ENCODE peak calls at places on chromosomes 13 and 19, in ten cellular contexts. One of them, this sample, is unnamed.

GRCh38 chr19:41956621-41957020 is 2.5 kb downstream of the RABAC1 start:
- DNase-seq in HCT116: no peak
- DNase-seq in fibroblast of lung: no peak
- DNase-seq in upper lobe of left lung: peak; percentile 65
- DNase-seq in colonic mucosa: peak; percentile 57
- DNase-seq in thoracic aorta: no peak
- DNase-seq in uterus: no peak
- DNase-seq in endothelial cell of umbilical vein: no peak
- DNase-seq in PC-3: no peak
- DNase-seq in AG04450: no peak
- DNase-seq in this sample: no peak

GRCh38 chr19:31312004-31312403 is 37.2 kb downstream of the TSHZ3 start:
- DNase-seq in fibroblast of lung: peak; percentile 68
- DNase-seq in PC-3: peak; percentile 10
- DNase-seq in uterus: peak; percentile 55
- DNase-seq in endothelial cell of umbilical vein: no peak
- DNase-seq in HCT116: no peak
- DNase-seq in upper lobe of left lung: no peak
- DNase-seq in thoracic aorta: no peak
- DNase-seq in colonic mucosa: no peak
- DNase-seq in AG04450: peak; percentile 18
- DNase-seq in this sample: no peak

GRCh38 chr13:100235311-100235901 is 146.5 kb downstream of the PCCA start:
- DNase-seq in fibroblast of lung: peak; percentile 72
- DNase-seq in HCT116: peak; percentile 45
- DNase-seq in colonic mucosa: peak; percentile 55
- DNase-seq in endothelial cell of umbilical vein: peak; percentile 67
- DNase-seq in uterus: no peak
- DNase-seq in AG04450: no peak
- DNase-seq in PC-3: peak; percentile 63
- DNase-seq in thoracic aorta: no peak
- DNase-seq in upper lobe of left lung: no peak
- DNase-seq in this sample: no peak

GRCh38 chr13:27182844-27183497 is 11.4 kb upstream of the USP12 start:
- DNase-seq in AG04450: no peak
- DNase-seq in upper lobe of left lung: no peak
- DNase-seq in HCT116: peak; percentile 78
- DNase-seq in fibroblast of lung: peak; percentile 81
- DNase-seq in PC-3: peak; percentile 94
- DNase-seq in colonic mucosa: peak; percentile 19
- DNase-seq in uterus: no peak
- DNase-seq in thoracic aorta: peak; percentile 66
- DNase-seq in endothelial cell of umbilical vein: peak; percentile 89
- DNase-seq in this sample: peak; percentile 46

GRCh38 chr19:20247016-20247683 is 80.1 kb downstream of the ZNF486 start:
- DNase-seq in fibroblast of lung: peak; percentile 17
- DNase-seq in colonic mucosa: no peak
- DNase-seq in uterus: peak; percentile 48
- DNase-seq in AG04450: no peak
- DNase-seq in thoracic aorta: no peak
- DNase-seq in PC-3: peak; percentile 5
- DNase-seq in HCT116: no peak
- DNase-seq in upper lobe of left lung: no peak
- DNase-seq in endothelial cell of umbilical vein: no peak
- DNase-seq in this sample: no peak

GRCh38 chr13:46317120-46317519 is 69.9 kb downstream of the RUBCNL start:
- DNase-seq in HCT116: no peak
- DNase-seq in AG04450: no peak
- DNase-seq in colonic mucosa: no peak
- DNase-seq in upper lobe of left lung: no peak
- DNase-seq in fibroblast of lung: peak; percentile 64
- DNase-seq in endothelial cell of umbilical vein: no peak
- DNase-seq in thoracic aorta: no peak
- DNase-seq in PC-3: no peak
- DNase-seq in uterus: no peak
- DNase-seq in this sample: no peak

GRCh38 chr13:35598790-35599369 is 122.4 kb upstream of the MAB21L1 start:
- DNase-seq in PC-3: no peak
- DNase-seq in endothelial cell of umbilical vein: peak; percentile 32
- DNase-seq in AG04450: no peak
- DNase-seq in colonic mucosa: no peak
- DNase-seq in upper lobe of left lung: no peak
- DNase-seq in fibroblast of lung: no peak
- DNase-seq in HCT116: no peak
- DNase-seq in uterus: no peak
- DNase-seq in thoracic aorta: no peak
- DNase-seq in this sample: no peak

GRCh38 chr13:99322297-99323103 is 15.3 kb upstream of the GPR183 start:
- DNase-seq in thoracic aorta: no peak
- DNase-seq in colonic mucosa: no peak
- DNase-seq in endothelial cell of umbilical vein: peak; percentile 24
- DNase-seq in fibroblast of lung: peak; percentile 79
- DNase-seq in PC-3: peak; percentile 59
- DNase-seq in HCT116: no peak
- DNase-seq in uterus: no peak
- DNase-seq in AG04450: no peak
- DNase-seq in upper lobe of left lung: no peak
- DNase-seq in this sample: no peak

GRCh38 chr19:48997972-48998371 is 4.3 kb downstream of the RUVBL2 start:
- DNase-seq in endothelial cell of umbilical vein: peak; percentile 47
- DNase-seq in fibroblast of lung: peak; percentile 43
- DNase-seq in upper lobe of left lung: no peak
- DNase-seq in HCT116: peak; percentile 62
- DNase-seq in uterus: no peak
- DNase-seq in colonic mucosa: peak; percentile 76
- DNase-seq in thoracic aorta: no peak
- DNase-seq in AG04450: no peak
- DNase-seq in PC-3: peak; percentile 63
- DNase-seq in this sample: no peak
- TF ChIP-seq CTCF in endothelial cell of umbilical vein: peak; percentile 69
- TF ChIP-seq CTCF in fibroblast of lung: peak; percentile 60
- TF ChIP-seq CTCF in upper lobe of left lung: no peak
- TF ChIP-seq CTCF in HCT116: peak; percentile 67
- TF ChIP-seq CTCF in uterus: no peak
- TF ChIP-seq CTCF in colonic mucosa: peak; percentile 41
- TF ChIP-seq CTCF in thoracic aorta: no peak
- TF ChIP-seq CTCF in AG04450: peak; percentile 55
- TF ChIP-seq CTCF in PC-3: peak; percentile 71
- TF ChIP-seq CTCF in this sample: no peak

DNA sequence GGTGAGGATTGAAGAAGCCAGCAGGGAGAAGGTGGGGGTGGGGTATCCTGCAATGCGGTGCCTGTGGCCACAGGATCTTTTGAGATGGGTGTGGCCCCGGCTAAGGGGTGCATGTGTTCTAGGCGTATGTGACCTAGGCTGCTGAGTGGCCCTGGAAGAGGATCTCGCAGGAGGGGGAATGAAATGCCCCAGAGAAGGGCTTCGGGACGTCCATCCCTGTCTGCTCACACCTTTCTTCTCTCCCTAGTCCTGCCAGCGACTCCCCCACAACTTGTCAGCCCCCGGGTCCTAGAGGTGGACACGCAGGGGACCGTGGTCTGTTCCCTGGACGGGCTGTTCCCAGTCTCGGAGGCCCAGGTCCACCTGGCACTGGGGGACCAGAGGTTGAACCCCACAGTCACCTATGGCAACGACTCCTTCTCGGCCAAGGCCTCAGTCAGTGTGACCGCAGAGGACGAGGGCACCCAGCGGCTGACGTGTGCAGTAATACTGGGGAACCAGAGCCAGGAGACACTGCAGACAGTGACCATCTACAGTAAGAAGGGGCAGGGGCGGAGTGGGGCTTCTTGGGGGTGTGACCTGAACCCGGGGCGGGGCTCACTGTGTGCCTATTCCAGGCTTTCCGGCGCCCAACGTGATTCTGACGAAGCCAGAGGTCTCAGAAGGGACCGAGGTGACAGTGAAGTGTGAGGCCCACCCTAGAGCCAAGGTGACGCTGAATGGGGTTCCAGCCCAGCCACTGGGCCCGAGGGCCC is 2.8 kb upstream of the ICAM4 start:
- DNase-seq in fibroblast of lung: no peak
- DNase-seq in upper lobe of left lung: peak; percentile 59
- DNase-seq in thoracic aorta: no peak
- DNase-seq in endothelial cell of umbilical vein: no peak
- DNase-seq in HCT116: no peak
- DNase-seq in PC-3: no peak
- DNase-seq in colonic mucosa: no peak
- DNase-seq in uterus: no peak
- DNase-seq in AG04450: no peak
- DNase-seq in this sample: no peak
- H3K4me3 ChIP-seq in fibroblast of lung: no peak overlapping the region
- H3K4me3 ChIP-seq in upper lobe of left lung: no peak overlapping the region
- H3K4me3 ChIP-seq in thoracic aorta: no peak overlapping the region
- H3K4me3 ChIP-seq in endothelial cell of umbilical vein: no peak overlapping the region
- H3K4me3 ChIP-seq in HCT116: peak overlapping the region; percentile 3
- H3K4me3 ChIP-seq in PC-3: no peak overlapping the region
- H3K4me3 ChIP-seq in colonic mucosa: no peak overlapping the region
- H3K4me3 ChIP-seq in uterus: no peak overlapping the region
- H3K4me3 ChIP-seq in AG04450: no peak overlapping the region
- H3K4me3 ChIP-seq in this sample: no peak overlapping the region

GRCh38 chr19:12737666-12738351 is 512 bp downstream of the GET3 start:
- DNase-seq in endothelial cell of umbilical vein: no peak
- DNase-seq in AG04450: no peak
- DNase-seq in PC-3: no peak
- DNase-seq in colonic mucosa: no peak
- DNase-seq in thoracic aorta: no peak
- DNase-seq in upper lobe of left lung: no peak
- DNase-seq in HCT116: no peak
- DNase-seq in fibroblast of lung: no peak
- DNase-seq in uterus: no peak
- DNase-seq in this sample: no peak

GRCh38 chr19:12733369-12733896 is 1.1 kb downstream of the TRIR start:
- DNase-seq in fibroblast of lung: peak; percentile 45
- DNase-seq in thoracic aorta: no peak
- DNase-seq in endothelial cell of umbilical vein: peak; percentile 29
- DNase-seq in uterus: no peak
- DNase-seq in upper lobe of left lung: no peak
- DNase-seq in colonic mucosa: peak; percentile 28
- DNase-seq in PC-3: peak; percentile 53
- DNase-seq in AG04450: no peak
- DNase-seq in HCT116: no peak
- DNase-seq in this sample: no peak

GRCh38 chr19:12733907-12734214 is 623 bp downstream of the TRIR start:
- DNase-seq in upper lobe of left lung: no peak
- DNase-seq in endothelial cell of umbilical vein: no peak
- DNase-seq in PC-3: no peak
- DNase-seq in HCT116: no peak
- DNase-seq in uterus: no peak
- DNase-seq in AG04450: no peak
- DNase-seq in thoracic aorta: no peak
- DNase-seq in colonic mucosa: no peak
- DNase-seq in fibroblast of lung: no peak
- DNase-seq in this sample: no peak

GRCh38 chr19:12731337-12731736 is 3.1 kb downstream of the TRIR start:
- DNase-seq in upper lobe of left lung: peak; percentile 80
- DNase-seq in HCT116: no peak
- DNase-seq in uterus: no peak
- DNase-seq in endothelial cell of umbilical vein: no peak
- DNase-seq in fibroblast of lung: no peak
- DNase-seq in PC-3: no peak
- DNase-seq in colonic mucosa: no peak
- DNase-seq in AG04450: no peak
- DNase-seq in thoracic aorta: no peak
- DNase-seq in this sample: no peak

DNA sequence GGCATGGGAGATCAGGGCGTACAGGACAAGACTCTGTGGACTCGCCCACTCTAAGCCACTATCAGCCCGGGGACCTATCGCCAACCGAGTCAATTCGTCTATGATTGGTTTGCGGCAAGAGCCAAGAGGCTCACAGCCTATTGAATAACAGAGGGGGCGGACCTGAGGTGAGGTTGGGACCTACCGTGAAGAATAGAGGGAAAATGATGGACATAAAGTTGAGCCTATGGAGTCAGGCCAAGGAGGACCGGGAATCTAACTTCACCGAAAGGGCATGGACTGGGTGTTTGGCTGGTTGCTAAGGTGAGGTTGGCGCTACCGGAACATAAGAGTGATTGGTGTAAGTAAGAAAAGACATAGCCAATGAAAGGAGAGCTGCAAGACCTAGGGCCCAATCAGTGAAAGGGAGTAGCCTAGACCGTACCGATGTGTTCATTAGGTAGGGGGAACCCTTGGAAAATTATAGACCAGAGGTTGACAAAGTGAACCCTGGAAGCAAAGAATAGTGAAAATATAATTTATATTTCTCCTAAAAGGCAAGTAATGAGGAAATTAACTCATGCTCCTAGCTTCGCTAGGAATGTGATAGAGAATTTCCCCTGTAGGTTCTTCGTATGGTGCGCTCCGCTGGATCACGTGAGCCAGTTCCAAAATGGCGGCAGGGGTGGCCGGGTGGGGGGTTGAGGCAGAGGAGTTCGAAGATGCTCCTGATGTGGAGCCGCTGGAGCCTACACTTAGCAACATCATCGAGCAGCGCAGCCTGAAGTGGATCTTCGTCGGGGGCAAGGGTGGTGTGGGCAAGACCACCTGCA is at the start of gene GET3:
- DNase-seq in PC-3: peak; percentile 100
- DNase-seq in colonic mucosa: peak; percentile 95
- DNase-seq in HCT116: peak; percentile 100
- DNase-seq in endothelial cell of umbilical vein: peak; percentile 100
- DNase-seq in AG04450: peak; percentile 100
- DNase-seq in thoracic aorta: peak; percentile 95
- DNase-seq in fibroblast of lung: peak; percentile 100
- DNase-seq in upper lobe of left lung: peak; percentile 81
- DNase-seq in uterus: peak; percentile 85
- DNase-seq in this sample: peak; percentile 98
- H3K27ac ChIP-seq in PC-3: peak within 1 kb of the TSS; percentile 84
- H3K27ac ChIP-seq in colonic mucosa: peak within 1 kb of the TSS; percentile 75
- H3K27ac ChIP-seq in HCT116: peak within 1 kb of the TSS; percentile 78
- H3K27ac ChIP-seq in endothelial cell of umbilical vein: peak within 1 kb of the TSS; percentile 87
- H3K27ac ChIP-seq in AG04450: peak within 1 kb of the TSS; percentile 77
- H3K27ac ChIP-seq in thoracic aorta: peak within 1 kb of the TSS; percentile 97
- H3K27ac ChIP-seq in fibroblast of lung: peak within 1 kb of the TSS; percentile 93
- H3K27ac ChIP-seq in upper lobe of left lung: peak within 1 kb of the TSS; percentile 92
- H3K27ac ChIP-seq in uterus: peak within 1 kb of the TSS; percentile 87
- H3K27ac ChIP-seq in this sample: peak within 1 kb of the TSS; percentile 90

GRCh38 chr13:50167967-50168366 is 152.7 kb downstream of the KCNRG start:
- DNase-seq in endothelial cell of umbilical vein: no peak
- DNase-seq in PC-3: no peak
- DNase-seq in HCT116: no peak
- DNase-seq in fibroblast of lung: no peak
- DNase-seq in thoracic aorta: no peak
- DNase-seq in colonic mucosa: no peak
- DNase-seq in uterus: no peak
- DNase-seq in upper lobe of left lung: no peak
- DNase-seq in AG04450: no peak
- DNase-seq in this sample: no peak

GRCh38 chr13:50168803-50169202 is 153.6 kb downstream of the KCNRG start:
- DNase-seq in colonic mucosa: no peak
- DNase-seq in uterus: no peak
- DNase-seq in PC-3: no peak
- DNase-seq in AG04450: no peak
- DNase-seq in upper lobe of left lung: no peak
- DNase-seq in fibroblast of lung: no peak
- DNase-seq in thoracic aorta: no peak
- DNase-seq in endothelial cell of umbilical vein: no peak
- DNase-seq in HCT116: no peak
- DNase-seq in this sample: no peak

GRCh38 chr13:50167224-50167947 is 152.1 kb downstream of the KCNRG start:
- DNase-seq in HCT116: no peak
- DNase-seq in fibroblast of lung: no peak
- DNase-seq in PC-3: no peak
- DNase-seq in thoracic aorta: no peak
- DNase-seq in uterus: no peak
- DNase-seq in colonic mucosa: no peak
- DNase-seq in upper lobe of left lung: no peak
- DNase-seq in AG04450: no peak
- DNase-seq in endothelial cell of umbilical vein: no peak
- DNase-seq in this sample: no peak

GRCh38 chr13:50171585-50172282 is 156.5 kb downstream of the KCNRG start:
- DNase-seq in HCT116: no peak
- DNase-seq in PC-3: no peak
- DNase-seq in colonic mucosa: no peak
- DNase-seq in fibroblast of lung: no peak
- DNase-seq in AG04450: no peak
- DNase-seq in thoracic aorta: no peak
- DNase-seq in upper lobe of left lung: peak; percentile 55
- DNase-seq in endothelial cell of umbilical vein: no peak
- DNase-seq in uterus: no peak
- DNase-seq in this sample: no peak

DNA sequence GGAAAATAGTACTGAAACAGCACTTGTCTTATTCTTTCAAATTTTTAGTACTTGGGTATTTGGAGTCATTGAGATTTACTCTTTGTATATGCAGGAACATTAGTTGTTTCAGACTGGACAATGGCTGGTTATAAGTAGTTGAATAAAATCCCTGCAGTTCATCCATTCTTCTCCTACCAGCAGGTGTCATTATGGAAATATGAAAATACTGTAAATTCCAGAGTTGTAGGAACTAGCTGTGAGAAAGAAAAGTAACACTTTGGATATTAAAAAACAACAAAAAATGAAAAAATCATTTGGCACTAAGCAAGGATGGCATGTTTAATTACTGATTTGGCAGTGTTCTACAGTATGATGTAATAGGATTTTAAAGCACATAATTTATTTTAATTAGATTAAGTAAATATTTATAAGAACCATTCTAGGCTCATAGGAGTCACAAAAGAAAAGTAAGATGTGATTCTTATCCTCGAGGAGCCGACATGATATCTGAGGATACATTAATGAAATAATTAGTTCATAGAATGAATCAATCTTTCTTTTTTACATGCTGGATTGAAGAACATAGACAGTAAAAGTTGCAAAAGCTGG is 155.3 kb downstream of the KCNRG start:
- DNase-seq in PC-3: peak; percentile 32
- DNase-seq in HCT116: no peak
- DNase-seq in AG04450: no peak
- DNase-seq in colonic mucosa: no peak
- DNase-seq in upper lobe of left lung: no peak
- DNase-seq in thoracic aorta: no peak
- DNase-seq in endothelial cell of umbilical vein: peak; percentile 69
- DNase-seq in uterus: no peak
- DNase-seq in fibroblast of lung: peak; percentile 67
- DNase-seq in this sample: no peak
- TF ChIP-seq CTCF in PC-3: peak; percentile 62
- TF ChIP-seq CTCF in HCT116: peak; percentile 51
- TF ChIP-seq CTCF in AG04450: peak; percentile 46
- TF ChIP-seq CTCF in colonic mucosa: no peak
- TF ChIP-seq CTCF in upper lobe of left lung: peak; percentile 22
- TF ChIP-seq CTCF in thoracic aorta: peak; percentile 36
- TF ChIP-seq CTCF in endothelial cell of umbilical vein: peak; percentile 24
- TF ChIP-seq CTCF in uterus: peak; percentile 28
- TF ChIP-seq CTCF in fibroblast of lung: peak; percentile 49
- TF ChIP-seq CTCF in this sample: peak; percentile 29

This sample was measured in ascending aorta.